ENCODE peak calls at places on chromosome 13, in seven cellular contexts. R is colonic mucosa, P is adrenal gland, H is fibroblast of mammary gland, W is fibroblast of lung, M is BJ, Y is dorsolateral prefrontal cortex. J is an unnamed sample.

GRCh38 chr13:102132896-102133295 is 269.0 kb downstream of the FGF14 start:
- DNase-seq in R (no peak), H (no peak), W (no peak), P (no peak), M (no peak), Y (no peak), J (no peak)

GRCh38 chr13:82963466-82963865 is 918.8 kb downstream of the SLITRK1 start:
- DNase-seq in R (no peak), H (peak; percentile 49), P (no peak), Y (no peak), W (peak; percentile 61), M (no peak), J (no peak)

GRCh38 chr13:96089749-96090239 is at the start of gene HS6ST3:
- DNase-seq in H (no peak), R (no peak), Y (peak; percentile 67), M (no peak), W (no peak), P (peak; percentile 67), J (no peak)

GRCh38 chr13:113981201-113981605 is 7.3 kb upstream of the C13orf46 start:
- DNase-seq in M (no peak), Y (no peak), P (no peak), H (no peak), W (no peak), R (peak; percentile 90), J (no peak)

GRCh38 chr13:77698211-77699058 is 948 bp downstream of the SLAIN1 start:
- DNase-seq in R (peak; percentile 28), W (peak; percentile 5), H (no peak), P (peak; percentile 46), Y (peak; percentile 49), M (no peak), J (no peak)

GRCh38 chr13:97573011-97573410 is 139.0 kb downstream of the RAP2A start:
- DNase-seq in W (no peak), H (peak; percentile 45), R (no peak), P (no peak), M (no peak), Y (no peak), J (no peak)

GRCh38 chr13:54573186-54573585 is 1544.6 kb downstream of the OLFM4 start:
- DNase-seq in M (no peak), P (no peak), Y (no peak), H (no peak), W (no peak), R (no peak), J (no peak)

GRCh38 chr13:26899153-26899552 is 138.6 kb upstream of the GPR12 start:
- DNase-seq in H (no peak), M (no peak), R (no peak), Y (no peak), W (no peak), P (peak; percentile 24), J (no peak)

GRCh38 chr13:51998723-51999471 is 12.4 kb downstream of the ATP7B start:
- DNase-seq in P (no peak), M (no peak), Y (no peak), H (no peak), W (no peak), R (no peak), J (no peak)

GRCh38 chr13:30340367-30341184 is 33.2 kb upstream of the KATNAL1 start:
- DNase-seq in Y (peak; percentile 43), H (peak; percentile 95), R (peak; percentile 34), P (peak; percentile 90), W (peak; percentile 92), M (peak; percentile 98), J (peak; percentile 83)

GRCh38 chr13:73772449-73773186 is 361.6 kb downstream of the KLF12 start:
- DNase-seq in H (no peak), M (no peak), W (no peak), R (no peak), Y (no peak), P (no peak), J (no peak)

GRCh38 chr13:112696001-112696868 is 6.4 kb downstream of the ATP11A start:
- DNase-seq in Y (no peak), P (no peak), H (no peak), M (no peak), R (no peak), W (no peak), J (no peak)

GRCh38 chr13:59867867-59868266 is 295.9 kb downstream of the DIAPH3 start:
- DNase-seq in M (no peak), R (no peak), P (no peak), Y (no peak), W (no peak), H (no peak), J (no peak)

GRCh38 chr13:51083706-51084105 is 27.4 kb downstream of the C13orf42 start:
- DNase-seq in W (no peak), R (no peak), H (no peak), P (no peak), Y (no peak), M (no peak), J (no peak)

GRCh38 chr13:24683370-24683769 is 3.2 kb downstream of the ATP12A start:
- DNase-seq in W (no peak), P (no peak), Y (no peak), R (no peak), H (no peak), M (no peak), J (no peak)

GRCh38 chr13:46307554-46307953 is 79.5 kb downstream of the RUBCNL start:
- DNase-seq in M (no peak), R (no peak), Y (no peak), P (no peak), W (no peak), H (peak; percentile 7), J (peak; percentile 11)

GRCh38 chr13:59715591-59715990 is 448.1 kb downstream of the DIAPH3 start:
- DNase-seq in M (no peak), Y (no peak), R (no peak), H (no peak), W (no peak), P (no peak), J (no peak)

GRCh38 chr13:103243495-103243894 is 177.3 kb upstream of the SLC10A2 start:
- DNase-seq in M (no peak), W (no peak), R (no peak), H (no peak), P (no peak), Y (no peak), J (no peak)

GRCh38 chr13:79126706-79127105 is 279.3 kb downstream of the RBM26 start:
- DNase-seq in H (no peak), P (no peak), W (no peak), Y (no peak), R (no peak), M (no peak), J (no peak)

GRCh38 chr13:23367907-23368306 is 65.6 kb downstream of the SACS start:
- DNase-seq in M (no peak), W (no peak), R (no peak), P (no peak), Y (no peak), H (no peak), J (no peak)

GRCh38 chr13:23378009-23378632 is 55.4 kb downstream of the SACS start:
- DNase-seq in H (peak; percentile 100), W (peak; percentile 98), P (peak; percentile 40), M (peak; percentile 100), Y (peak; percentile 20), R (peak; percentile 37), J (peak; percentile 96)

GRCh38 chr13:23375007-23375971 is 58.2 kb downstream of the SACS start:
- DNase-seq in H (peak; percentile 90), P (peak; percentile 98), Y (peak; percentile 98), R (peak; percentile 96), M (peak; percentile 73), W (peak; percentile 94), J (peak; percentile 85)

GRCh38 chr13:23377603-23378002 is 55.9 kb downstream of the SACS start:
- DNase-seq in M (no peak), H (no peak), W (no peak), Y (no peak), R (no peak), P (no peak), J (no peak)

DNA sequence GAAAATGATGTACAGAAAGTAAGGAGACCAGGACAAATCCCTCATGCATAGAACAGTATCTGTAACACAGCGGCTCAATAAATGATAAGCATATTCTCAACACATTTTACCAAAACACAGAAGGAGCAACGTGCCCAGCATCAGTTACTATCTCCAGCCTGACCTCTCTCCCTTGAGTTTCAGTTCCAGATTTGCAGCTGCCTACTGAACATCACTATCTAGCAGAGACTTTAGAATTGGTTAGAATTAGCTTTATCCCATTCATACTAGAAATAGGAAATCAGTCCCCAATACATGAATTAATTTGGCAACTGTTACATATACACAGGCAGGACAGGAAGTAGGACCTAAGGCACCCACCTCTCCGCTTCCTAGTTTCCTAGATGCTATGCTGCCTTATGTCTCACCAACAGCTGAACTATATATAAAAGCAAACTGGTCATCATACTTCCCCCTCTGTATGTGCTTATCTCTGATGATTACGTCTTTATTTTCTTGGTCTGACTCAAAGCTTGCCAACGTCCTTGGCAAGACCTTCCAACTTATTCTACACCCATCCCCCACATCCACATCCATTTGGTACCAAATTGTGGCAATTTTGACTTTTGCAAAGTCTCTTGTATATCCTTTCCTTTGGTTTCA is 61.1 kb downstream of the SACS start:
- DNase-seq in W (peak; percentile 73), Y (no peak), R (no peak), M (no peak), H (peak; percentile 56), P (no peak), J (no peak)
- H3K4me3 ChIP-seq in W (peak overlapping the region; percentile 24), Y (no peak overlapping the region), R (no peak overlapping the region), M (no peak overlapping the region), H (no peak overlapping the region), P (no peak overlapping the region), J (no peak overlapping the region)

GRCh38 chr13:110258876-110259631 is 47.9 kb downstream of the COL4A1 start:
- DNase-seq in P (no peak), M (no peak), H (peak; percentile 57), Y (no peak), R (no peak), W (peak; percentile 22), J (no peak)
- H3K4me3 ChIP-seq in P (no peak overlapping the region), M (no peak overlapping the region), H (no peak overlapping the region), Y (no peak overlapping the region), R (no peak overlapping the region), W (no peak overlapping the region), J (no peak overlapping the region)

GRCh38 chr13:58574791-58575190 is 943.2 kb downstream of the PCDH17 start:
- DNase-seq in H (no peak), R (no peak), P (no peak), W (no peak), M (no peak), Y (no peak), J (no peak)

DNA sequence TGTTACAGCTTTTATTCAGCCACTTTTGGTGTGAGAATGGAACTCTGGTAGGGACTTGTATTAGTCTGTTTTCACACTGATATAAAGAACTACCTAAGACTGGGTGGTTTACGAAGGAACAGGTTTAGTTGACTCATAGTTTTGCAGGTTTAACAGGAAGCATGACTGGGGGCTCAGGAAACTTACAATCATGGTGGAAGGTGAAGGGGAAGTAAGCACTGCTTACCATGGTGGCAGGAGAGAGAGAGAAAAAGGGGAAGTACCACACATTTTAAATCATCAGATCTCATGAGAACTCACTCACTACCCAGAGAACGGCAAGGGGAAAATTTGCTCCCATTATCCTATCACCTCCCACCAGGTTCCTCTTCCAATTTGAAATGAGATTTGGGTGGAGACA is 942.2 kb downstream of the PCDH17 start:
- DNase-seq in P (no peak), R (no peak), M (no peak), Y (no peak), W (no peak), H (no peak), J (no peak)
- H3K4me3 ChIP-seq in P (no peak overlapping the region), R (no peak overlapping the region), M (no peak overlapping the region), Y (no peak overlapping the region), W (no peak overlapping the region), H (no peak overlapping the region), J (no peak overlapping the region)

DNA sequence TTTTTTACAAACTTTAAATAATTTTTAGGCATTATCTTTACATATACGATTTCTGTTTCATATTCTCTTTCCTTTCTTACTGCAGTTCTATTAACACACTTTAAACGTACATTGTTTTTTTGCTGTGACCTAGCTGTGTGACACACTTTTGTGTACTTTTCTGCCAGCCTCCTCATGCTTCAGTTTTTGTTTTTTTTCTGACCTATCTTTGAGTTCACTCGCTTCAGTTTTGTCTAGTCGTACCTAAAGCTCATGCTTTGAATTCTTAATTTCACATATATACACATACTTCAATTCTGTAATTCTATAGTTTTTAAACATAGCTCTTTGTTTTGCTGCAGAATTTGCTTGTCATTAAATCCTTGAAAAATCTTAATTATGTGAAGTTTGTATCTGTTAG is 150.4 kb downstream of the PDS5B start:
- DNase-seq in H (peak; percentile 15), R (no peak), Y (no peak), P (no peak), M (no peak), W (peak; percentile 15), J (no peak)
- H3K4me3 ChIP-seq in H (peak overlapping the region; percentile 34), R (peak overlapping the region; percentile 11), Y (no peak overlapping the region), P (peak overlapping the region; percentile 47), M (no peak overlapping the region), W (peak overlapping the region; percentile 7), J (no peak overlapping the region)

J was measured in skeletal muscle cell.